ENCODE peak calls at places on chromosomes 11 and 22, in nine cellular contexts. Y is stomach, R is WTC11, E is heart left ventricle, G is right lobe of liver, L is HFFc6, N is activated B cell treated with CpG ODN at 0.5 μM for 24 hours, V is gastrocnemius medialis, B is endothelial cell. T is an unnamed sample.
A peak's percentile ranks its signal among the peaks of the same experiment; 100 is the strongest.

GRCh38 chr11:116582621-116583020 is 190.2 kb downstream of the BUD13 start:
- DNase-seq in Y (no peak), R (no peak), L (no peak), V (no peak), B (no peak), E (no peak), N (no peak), G (no peak), T (no peak)

GRCh38 chr22:46054091-46054877 is 77.3 kb upstream of the WNT7B start:
- DNase-seq in N (peak; percentile 47), Y (peak; percentile 52), V (peak; percentile 58), B (no peak), L (peak; percentile 64), R (peak; percentile 12), G (peak; percentile 74), E (peak; percentile 90), T (no peak)

GRCh38 chr11:65391007-65391406 is 4.6 kb downstream of the FRMD8 start:
- DNase-seq in R (peak; percentile 40), Y (no peak), E (peak; percentile 62), B (peak; percentile 48), V (no peak), G (no peak), N (no peak), L (peak; percentile 30), T (no peak)

GRCh38 chr11:10594407-10594806 is 25.9 kb upstream of the LYVE1 start:
- DNase-seq in N (no peak), V (no peak), R (no peak), G (no peak), L (no peak), B (no peak), E (no peak), Y (no peak), T (no peak)

GRCh38 chr11:17954395-17955252 is 58.2 kb downstream of the SERGEF start:
- DNase-seq in N (no peak), G (peak; percentile 38), L (no peak), V (peak; percentile 78), E (no peak), R (no peak), Y (no peak), B (no peak), T (no peak)

GRCh38 chr11:73058989-73059674 is 83.0 kb downstream of the FCHSD2 start:
- DNase-seq in L (no peak), G (no peak), Y (no peak), B (no peak), N (no peak), R (no peak), E (no peak), V (no peak), T (no peak)

GRCh38 chr22:45804986-45805325 is 133.3 kb downstream of the ATXN10 start:
- DNase-seq in G (no peak), L (peak; percentile 97), E (no peak), Y (no peak), V (no peak), B (no peak), R (no peak), N (no peak), T (no peak)

GRCh38 chr11:126197277-126197939 is 14.0 kb downstream of the RPUSD4 start:
- DNase-seq in B (no peak), V (peak; percentile 94), Y (peak; percentile 34), R (no peak), L (peak; percentile 14), G (peak; percentile 62), N (no peak), E (no peak), T (no peak)

GRCh38 chr22:49966716-49967332 is 6.3 kb downstream of the PIM3 start:
- DNase-seq in Y (peak; percentile 66), E (peak; percentile 56), R (peak; percentile 13), B (peak; percentile 22), G (peak; percentile 87), N (peak; percentile 19), V (peak; percentile 76), L (no peak), T (peak; percentile 23)

GRCh38 chr11:45278721-45279120 is 7.4 kb downstream of the SYT13 start:
- DNase-seq in L (no peak), E (no peak), Y (no peak), R (no peak), N (no peak), B (no peak), V (no peak), G (no peak), T (no peak)

GRCh38 chr11:131637469-131638175 is 267.2 kb downstream of the NTM start:
- DNase-seq in Y (no peak), B (no peak), R (no peak), E (no peak), N (no peak), L (no peak), G (no peak), V (no peak), T (no peak)

GRCh38 chr22:40414838-40415505 is 44.6 kb downstream of the SGSM3 start:
- DNase-seq in N (no peak), Y (no peak), B (no peak), L (no peak), R (no peak), E (no peak), G (no peak), V (peak; percentile 10), T (no peak)
- TF ChIP-seq CTCF in N (no peak), Y (no peak), B (no peak), L (no peak), R (no peak), E (no peak), G (no peak), V (no peak), T (no peak)

GRCh38 chr11:98260983-98261382 is 759.8 kb upstream of the CNTN5 start:
- DNase-seq in V (no peak), Y (no peak), B (no peak), N (no peak), E (no peak), R (no peak), L (no peak), G (no peak), T (no peak)
- TF ChIP-seq CTCF in V (no peak), Y (no peak), B (peak; percentile 75), N (no peak), E (no peak), R (no peak), L (peak; percentile 59), G (peak; percentile 5), T (no peak)

GRCh38 chr11:113350646-113351045 is 36.3 kb downstream of the TTC12 start:
- DNase-seq in E (no peak), B (no peak), N (no peak), R (no peak), V (no peak), G (no peak), L (no peak), Y (no peak), T (no peak)

GRCh38 chr11:113351061-113351460 is 36.5 kb upstream of the ANKK1 start:
- DNase-seq in R (no peak), G (no peak), V (no peak), N (no peak), B (no peak), Y (no peak), L (no peak), E (no peak), T (no peak)

GRCh38 chr11:113356203-113356602 is 31.4 kb upstream of the ANKK1 start:
- DNase-seq in Y (no peak), V (no peak), B (no peak), G (no peak), N (no peak), R (no peak), E (no peak), L (no peak), T (no peak)

GRCh38 chr11:113349528-113349927 is 35.1 kb downstream of the TTC12 start:
- DNase-seq in B (no peak), R (no peak), E (no peak), V (no peak), L (no peak), G (no peak), N (no peak), Y (no peak), T (no peak)

DNA sequence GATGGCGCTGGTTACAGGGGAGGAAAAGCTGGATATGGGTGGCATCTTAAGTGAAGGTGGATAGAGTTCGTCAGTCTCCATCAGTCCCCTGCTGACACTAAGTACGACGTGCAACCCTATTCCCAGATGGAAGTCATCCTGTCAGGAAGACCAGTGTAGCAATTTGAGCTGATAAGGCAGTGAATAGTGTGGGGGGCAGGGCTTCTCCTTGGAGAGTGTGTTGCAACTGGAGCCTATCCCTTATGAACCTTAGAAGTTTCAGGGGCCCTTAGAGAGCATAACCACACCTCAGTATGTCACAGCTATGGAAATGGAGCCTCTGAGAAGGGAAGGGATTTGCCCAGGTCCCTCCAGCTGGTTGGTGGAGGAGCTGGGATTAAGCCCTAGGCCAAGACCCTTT is 36.1 kb upstream of the ANKK1 start:
- DNase-seq in L (no peak), R (no peak), G (no peak), Y (no peak), E (no peak), B (no peak), V (no peak), N (no peak), T (no peak)
- TF ChIP-seq CTCF in L (no peak), R (no peak), G (no peak), Y (no peak), E (no peak), B (no peak), V (no peak), N (no peak), T (no peak)

DNA sequence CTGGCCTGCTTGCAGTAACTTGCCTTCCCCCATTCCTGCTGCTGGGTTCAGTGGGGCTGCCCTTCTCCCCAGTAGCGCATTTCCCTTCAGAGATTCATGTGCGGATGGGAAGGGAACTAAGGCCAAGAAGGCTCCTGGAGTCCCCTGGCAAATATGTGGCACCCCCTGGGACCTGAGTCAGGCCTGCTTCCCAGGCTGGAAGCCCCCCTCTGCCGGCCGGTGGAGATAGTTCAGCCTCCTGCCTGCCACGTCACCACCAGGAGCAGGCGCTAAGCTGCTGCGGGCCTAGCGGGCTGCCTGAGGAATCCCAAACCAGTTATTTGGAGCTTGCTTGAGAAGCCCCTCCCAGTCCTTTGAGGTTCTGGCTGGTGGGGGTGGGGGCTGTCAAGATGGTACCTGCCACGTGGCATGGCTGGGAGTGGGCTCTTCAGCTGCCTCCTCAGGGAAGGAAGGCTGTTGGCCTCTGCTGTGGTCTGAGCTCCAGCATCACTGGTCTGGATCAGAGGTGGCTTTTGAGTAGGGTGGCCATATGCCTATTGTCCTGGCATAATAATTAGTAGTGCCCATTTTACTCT is 2.0 kb downstream of the SERPINH1 start:
- DNase-seq in E (peak; percentile 76), Y (peak; percentile 34), G (no peak), V (peak; percentile 31), L (peak; percentile 88), N (no peak), R (peak; percentile 84), B (peak; percentile 74), T (no peak)
- TF ChIP-seq CTCF in E (peak; percentile 28), Y (no peak), G (peak; percentile 20), V (peak; percentile 34), L (peak; percentile 81), N (no peak), R (no peak), B (peak; percentile 59), T (no peak)

DNA sequence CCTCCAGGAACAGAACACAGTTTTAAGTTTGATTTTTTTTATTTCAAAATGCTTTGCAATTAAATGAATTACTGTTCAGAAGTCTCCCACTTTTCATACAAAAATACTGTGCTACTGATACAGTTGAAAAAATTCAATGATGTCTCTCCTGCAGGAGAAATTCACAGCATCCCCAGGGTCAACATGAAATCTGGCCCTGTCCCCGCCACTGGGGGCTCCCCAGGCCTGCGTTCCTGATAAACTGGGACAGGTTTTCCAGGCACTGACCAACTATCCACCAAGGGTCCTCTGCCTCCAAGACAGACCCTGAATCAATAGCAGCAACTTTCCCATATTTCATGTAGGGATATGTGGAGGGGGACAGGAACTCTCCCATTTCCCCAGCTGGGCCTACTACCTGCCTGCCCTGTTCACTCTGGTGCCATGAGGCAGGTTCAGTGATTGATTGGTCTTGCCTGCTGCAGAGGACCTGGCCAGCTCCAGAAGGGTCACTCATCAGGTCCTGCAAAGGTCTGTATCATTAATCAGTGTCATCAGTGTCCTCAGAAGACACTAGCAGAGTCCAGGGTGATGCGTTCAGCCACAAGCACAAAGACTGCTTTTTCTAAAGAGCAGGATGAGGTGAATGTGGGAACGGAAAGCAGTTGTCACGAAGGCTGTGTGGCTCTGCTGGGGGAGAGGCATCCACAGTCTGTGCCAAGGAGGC is 43.4 kb downstream of the PISD start:
- DNase-seq in L (no peak), G (no peak), V (no peak), B (no peak), E (peak; percentile 3), N (no peak), R (no peak), Y (no peak), T (no peak)
- TF ChIP-seq CTCF in L (peak; percentile 17), G (no peak), V (no peak), B (no peak), E (no peak), N (no peak), R (no peak), Y (no peak), T (no peak)